ENCODE peak calls at places on chromosomes 6 and 20, in nine cellular contexts. L is activated naive CD8-positive, alpha-beta T cell treated with anti-CD3 and anti-CD28 coated beads for 36 hours; B is stimulated activated naive CD4-positive, alpha-beta T cell; C is CD4-positive, alpha-beta memory T cell; Y is MV-4-11; K is A549; U is stimulated activated CD4-positive, alpha-beta T cell treated with anti-CD3 and anti-CD28 coated beads, Interleukin-4, amount 100 ng/mL, for 4 hours; T is OCI-LY7; A is stromal cell of bone marrow. D is an unnamed sample.

GRCh38 chr6:167706313-167707109 is 120.2 kb upstream of the AFDN start:
- DNase-seq in Y (peak; percentile 64), A (no peak), C (peak; percentile 71), T (no peak), L (peak; percentile 76), B (peak; percentile 74), U (peak; percentile 81), K (no peak), D (no peak)

GRCh38 chr20:14732996-14733395 is 395.6 kb upstream of the FLRT3 start:
- DNase-seq in T (no peak), L (no peak), U (no peak), K (no peak), Y (no peak), C (no peak), B (no peak), A (no peak), D (no peak)

GRCh38 chr6:64227868-64228267 is 592.3 kb downstream of the PHF3 start:
- DNase-seq in L (no peak), U (no peak), A (no peak), K (no peak), C (no peak), Y (no peak), B (no peak), T (no peak), D (no peak)

GRCh38 chr6:134689676-134690447 is 260.0 kb downstream of the ALDH8A1 start:
- DNase-seq in L (no peak), A (no peak), U (no peak), T (no peak), Y (no peak), C (no peak), B (no peak), K (no peak), D (no peak)

GRCh38 chr6:170584954-170585498 is 589 bp upstream of the PDCD2 start:
- DNase-seq in A (no peak), K (no peak), U (no peak), C (peak; percentile 2), T (no peak), Y (no peak), B (no peak), L (no peak), D (no peak)

GRCh38 chr20:4720121-4720976 is 1.4 kb upstream of the PRND start:
- DNase-seq in A (peak; percentile 45), U (peak; percentile 66), B (peak; percentile 82), L (peak; percentile 74), Y (peak; percentile 96), C (peak; percentile 75), K (peak; percentile 68), T (peak; percentile 92), D (peak; percentile 64)

GRCh38 chr20:25402583-25402982 is 4.9 kb upstream of the GINS1 start:
- DNase-seq in L (no peak), B (no peak), A (no peak), U (no peak), C (no peak), K (peak; percentile 71), T (peak; percentile 30), Y (no peak), D (no peak)

GRCh38 chr20:1942486-1943266 is 47.5 kb downstream of the SIRPA start:
- DNase-seq in Y (no peak), U (no peak), A (no peak), T (no peak), B (no peak), C (no peak), L (no peak), K (no peak), D (no peak)

GRCh38 chr6:117505337-117505736 is 22.9 kb downstream of the DCBLD1 start:
- DNase-seq in T (no peak), B (no peak), L (no peak), A (no peak), K (peak; percentile 37), Y (peak; percentile 49), U (no peak), C (no peak), D (no peak)

GRCh38 chr20:44414346-44414714 is 58.8 kb downstream of the HNF4A start:
- DNase-seq in U (no peak), B (no peak), L (no peak), K (no peak), T (no peak), A (no peak), C (no peak), Y (no peak), D (no peak)

GRCh38 chr20:52201395-52201794 is 9.8 kb upstream of the ZFP64 start:
- DNase-seq in A (no peak), T (no peak), B (no peak), L (no peak), U (no peak), C (no peak), K (no peak), Y (no peak), D (peak; percentile 52)

GRCh38 chr20:61929971-61930666 is 135.6 kb downstream of the TAF4 start:
- DNase-seq in L (no peak), A (no peak), C (no peak), B (no peak), U (no peak), K (no peak), Y (no peak), T (no peak), D (no peak)

GRCh38 chr6:155186052-155186658 is 77.7 kb upstream of the CLDN20 start:
- DNase-seq in L (peak; percentile 67), K (no peak), U (peak; percentile 74), Y (no peak), C (no peak), T (no peak), B (no peak), A (no peak), D (no peak)

GRCh38 chr6:45132059-45132458 is 196.1 kb upstream of the RUNX2 start:
- DNase-seq in Y (no peak), U (no peak), K (no peak), L (no peak), A (no peak), T (no peak), C (no peak), B (no peak), D (no peak)

D was measured in NCI-H2171.